ENCODE peak calls at places on chromosomes 7 and 10, in four cellular contexts. One of them, this sample, is unnamed.

GRCh38 chr7:29976265-29976664 is 13.3 kb downstream of the SCRN1 start:
- DNase-seq in AG04450: no peak
- DNase-seq in NCI-H1436: no peak
- DNase-seq in activated gamma-delta T cell treated with Interleukin-2 at 50 U/mL for 16 hours: no peak
- DNase-seq in this sample: no peak

GRCh38 chr10:33196710-33197406 is 137.6 kb downstream of the NRP1 start:
- DNase-seq in NCI-H1436: no peak
- DNase-seq in activated gamma-delta T cell treated with Interleukin-2 at 50 U/mL for 16 hours: no peak
- DNase-seq in AG04450: no peak
- DNase-seq in this sample: no peak

GRCh38 chr7:105304040-105304895 is 84.5 kb downstream of the SRPK2 start:
- DNase-seq in AG04450: peak; percentile 7
- DNase-seq in NCI-H1436: no peak
- DNase-seq in activated gamma-delta T cell treated with Interleukin-2 at 50 U/mL for 16 hours: no peak
- DNase-seq in this sample: peak; percentile 10

GRCh38 chr7:3134715-3135114 is 91.0 kb upstream of the CARD11 start:
- DNase-seq in activated gamma-delta T cell treated with Interleukin-2 at 50 U/mL for 16 hours: no peak
- DNase-seq in AG04450: no peak
- DNase-seq in NCI-H1436: no peak
- DNase-seq in this sample: no peak

GRCh38 chr10:76717141-76717540 is 920.5 kb downstream of the KCNMA1 start:
- DNase-seq in NCI-H1436: no peak
- DNase-seq in activated gamma-delta T cell treated with Interleukin-2 at 50 U/mL for 16 hours: no peak
- DNase-seq in AG04450: no peak
- DNase-seq in this sample: peak; percentile 38

GRCh38 chr10:106506509-106507265 is 657.8 kb downstream of the SORCS1 start:
- DNase-seq in NCI-H1436: no peak
- DNase-seq in AG04450: no peak
- DNase-seq in activated gamma-delta T cell treated with Interleukin-2 at 50 U/mL for 16 hours: no peak
- DNase-seq in this sample: no peak

GRCh38 chr10:5317547-5318107 is 47.1 kb upstream of the UCN3 start:
- DNase-seq in activated gamma-delta T cell treated with Interleukin-2 at 50 U/mL for 16 hours: peak; percentile 31
- DNase-seq in NCI-H1436: no peak
- DNase-seq in AG04450: no peak
- DNase-seq in this sample: peak; percentile 70

GRCh38 chr10:85600744-85601081 is 765.9 kb downstream of the GRID1 start:
- DNase-seq in NCI-H1436: no peak
- DNase-seq in AG04450: no peak
- DNase-seq in activated gamma-delta T cell treated with Interleukin-2 at 50 U/mL for 16 hours: no peak
- DNase-seq in this sample: no peak

GRCh38 chr7:88391247-88391646 is 84.6 kb upstream of the STEAP4 start:
- DNase-seq in NCI-H1436: no peak
- DNase-seq in activated gamma-delta T cell treated with Interleukin-2 at 50 U/mL for 16 hours: no peak
- DNase-seq in AG04450: no peak
- DNase-seq in this sample: no peak

GRCh38 chr7:146773506-146773905 is 656.9 kb downstream of the CNTNAP2 start:
- DNase-seq in NCI-H1436: no peak
- DNase-seq in AG04450: no peak
- DNase-seq in activated gamma-delta T cell treated with Interleukin-2 at 50 U/mL for 16 hours: no peak
- DNase-seq in this sample: no peak

GRCh38 chr7:25314094-25314708 is 85.9 kb upstream of the NPVF start:
- DNase-seq in AG04450: no peak
- DNase-seq in NCI-H1436: no peak
- DNase-seq in activated gamma-delta T cell treated with Interleukin-2 at 50 U/mL for 16 hours: no peak
- DNase-seq in this sample: no peak

GRCh38 chr10:49654036-49654693 is 25.3 kb upstream of the C10orf53 start:
- DNase-seq in activated gamma-delta T cell treated with Interleukin-2 at 50 U/mL for 16 hours: no peak
- DNase-seq in AG04450: no peak
- DNase-seq in NCI-H1436: no peak
- DNase-seq in this sample: no peak

GRCh38 chr10:15419279-15419874 is 48.3 kb upstream of the FAM171A1 start:
- DNase-seq in AG04450: peak; percentile 7
- DNase-seq in NCI-H1436: no peak
- DNase-seq in activated gamma-delta T cell treated with Interleukin-2 at 50 U/mL for 16 hours: peak; percentile 14
- DNase-seq in this sample: no peak

GRCh38 chr7:76272872-76273271 is 29.6 kb upstream of the HSPB1 start:
- DNase-seq in NCI-H1436: no peak
- DNase-seq in AG04450: no peak
- DNase-seq in activated gamma-delta T cell treated with Interleukin-2 at 50 U/mL for 16 hours: no peak
- DNase-seq in this sample: no peak

GRCh38 chr10:74753295-74754211 is 72.8 kb upstream of the KAT6B start:
- DNase-seq in NCI-H1436: no peak
- DNase-seq in AG04450: no peak
- DNase-seq in activated gamma-delta T cell treated with Interleukin-2 at 50 U/mL for 16 hours: no peak
- DNase-seq in this sample: peak; percentile 74

This sample was measured in skeletal muscle cell.